ENCODE peak calls at places on chromosome 2, in six cellular contexts. M is adrenal gland, H is Peyer's patch, O is tibial nerve, W is transverse colon, Y is H1. Q is an unnamed sample. For H3K4me1, the result is how much of the 10 kb centered on the place peaks cover.

GRCh38 chr2:24959761-24960160 is 12.0 kb downstream of the DNAJC27 start:
- DNase-seq in Y (no peak), W (peak), H (no peak), O (no peak), M (no peak), Q (no peak)

GRCh38 chr2:200318940-200319435 is 12.5 kb downstream of the SPATS2L start:
- DNase-seq in Y (no peak), O (no peak), M (no peak), W (no peak), H (no peak), Q (no peak)

GRCh38 chr2:191038741-191039140 is 24.8 kb upstream of the STAT1 start:
- DNase-seq in O (no peak), W (no peak), Y (no peak), M (no peak), H (no peak), Q (no peak)

GRCh38 chr2:227219312-227220105 is 55.1 kb downstream of the COL4A3 start:
- DNase-seq in W (no peak), Y (no peak), M (no peak), O (no peak), H (no peak), Q (no peak)

GRCh38 chr2:126886906-126887280 is 11.8 kb upstream of the TEX51 start:
- DNase-seq in W (no peak), M (no peak), H (peak), Y (no peak), O (no peak), Q (no peak)

GRCh38 chr2:177265386-177265690 is 811 bp upstream of the NFE2L2 start:
- DNase-seq in W (peak), Y (no peak), M (no peak), H (peak), O (peak), Q (no peak)

GRCh38 chr2:73175663-73176204 is 26.6 kb upstream of the NOTO start:
- DNase-seq in O (peak), M (peak), W (peak), Y (peak), H (peak), Q (peak)

GRCh38 chr2:22377251-22377650 is 1007.7 kb upstream of the KLHL29 start:
- DNase-seq in W (no peak), M (no peak), Y (no peak), O (no peak), H (no peak), Q (no peak)

GRCh38 chr2:17334300-17334699 is 183.9 kb downstream of the RAD51AP2 start:
- DNase-seq in W (no peak), M (no peak), H (no peak), Y (no peak), O (no peak), Q (no peak)

GRCh38 chr2:219327719-219328118 is 4.8 kb downstream of the RESP18 start:
- DNase-seq in M (no peak), W (no peak), Y (no peak), O (no peak), H (no peak), Q (no peak)

GRCh38 chr2:231613655-231614558 is 21.2 kb downstream of the TEX44 start:
- DNase-seq in H (peak), M (peak), O (peak), W (peak), Y (peak), Q (peak)

GRCh38 chr2:181742908-181743722 is 62.8 kb upstream of the NEUROD1 start:
- DNase-seq in W (peak), Y (no peak), O (no peak), H (peak), M (peak), Q (no peak)

GRCh38 chr2:201218780-201219179 is 35.8 kb downstream of the CASP10 start:
- DNase-seq in W (peak), O (no peak), M (no peak), H (no peak), Y (no peak), Q (no peak)

GRCh38 chr2:10446631-10447030 is 1.5 kb downstream of the ODC1 start:
- DNase-seq in H (no peak), W (no peak), M (no peak), O (no peak), Y (no peak), Q (no peak)

GRCh38 chr2:10447300-10448207 is 573 bp downstream of the ODC1 start:
- DNase-seq in Y (peak), M (peak), O (no peak), H (peak), W (peak), Q (peak)

GRCh38 chr2:10449481-10449831 is 1.3 kb upstream of the ODC1 start:
- DNase-seq in O (no peak), Y (no peak), M (no peak), H (no peak), W (no peak), Q (no peak)

GRCh38 chr2:10448646-10449480 is 736 bp upstream of the ODC1 start:
- DNase-seq in O (no peak), W (peak), H (peak), M (peak), Y (peak), Q (no peak)

DNA sequence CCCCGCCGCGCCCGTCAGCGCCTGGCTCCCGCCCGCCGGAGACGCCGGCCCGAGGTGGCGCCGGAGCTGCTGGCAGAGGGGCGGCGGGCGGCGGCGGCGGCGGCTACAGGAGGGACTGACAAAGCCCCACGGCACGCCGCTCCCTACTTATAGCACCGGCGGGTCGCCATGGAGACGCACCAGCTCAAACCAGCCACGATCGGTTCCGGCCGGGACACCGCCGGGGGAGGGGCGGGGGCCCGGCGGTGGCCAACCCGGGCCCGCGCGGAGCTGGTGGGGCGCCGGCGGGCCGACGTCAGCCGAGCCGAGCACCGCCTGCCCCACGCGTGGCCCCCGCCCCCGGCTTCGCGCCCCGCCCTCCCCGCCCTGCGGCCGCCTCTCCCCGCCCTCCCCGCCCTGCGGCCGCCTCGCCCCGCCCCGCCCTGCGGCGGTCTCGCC is at the start of gene ODC1:
- DNase-seq in M (peak), O (peak), W (peak), Y (no peak), H (peak), Q (peak)
- TF ChIP-seq POLR2A in M (peak), O (peak), W (no peak), Y (peak), H (peak), Q (peak)

DNA sequence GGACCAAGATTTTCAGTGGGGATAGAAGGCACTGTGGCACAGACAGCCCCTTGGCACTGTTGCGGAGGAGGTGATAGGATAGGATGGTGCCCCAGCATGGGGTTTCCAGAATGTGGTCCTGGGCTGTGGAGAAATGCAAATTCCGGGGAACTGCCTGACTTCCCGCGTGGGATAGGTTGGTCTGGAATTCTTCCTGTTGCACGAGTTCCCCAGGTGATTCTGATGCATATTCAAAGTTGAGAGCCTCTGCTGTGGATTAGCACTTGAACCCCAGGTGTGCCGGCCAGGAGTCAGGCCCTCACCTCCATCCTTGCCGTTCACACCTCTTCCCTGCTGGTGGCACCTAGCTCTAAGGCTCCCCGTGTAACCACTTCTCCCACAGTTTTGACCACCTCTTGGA is 15.5 kb downstream of the NCK2 start:
- DNase-seq in O (no peak), M (no peak), W (no peak), Y (no peak), H (peak), Q (no peak)
- H3K4me1 ChIP-seq in O (under half), M (under half), W (under half), Y (under half), H (under half), Q (under half)

DNA sequence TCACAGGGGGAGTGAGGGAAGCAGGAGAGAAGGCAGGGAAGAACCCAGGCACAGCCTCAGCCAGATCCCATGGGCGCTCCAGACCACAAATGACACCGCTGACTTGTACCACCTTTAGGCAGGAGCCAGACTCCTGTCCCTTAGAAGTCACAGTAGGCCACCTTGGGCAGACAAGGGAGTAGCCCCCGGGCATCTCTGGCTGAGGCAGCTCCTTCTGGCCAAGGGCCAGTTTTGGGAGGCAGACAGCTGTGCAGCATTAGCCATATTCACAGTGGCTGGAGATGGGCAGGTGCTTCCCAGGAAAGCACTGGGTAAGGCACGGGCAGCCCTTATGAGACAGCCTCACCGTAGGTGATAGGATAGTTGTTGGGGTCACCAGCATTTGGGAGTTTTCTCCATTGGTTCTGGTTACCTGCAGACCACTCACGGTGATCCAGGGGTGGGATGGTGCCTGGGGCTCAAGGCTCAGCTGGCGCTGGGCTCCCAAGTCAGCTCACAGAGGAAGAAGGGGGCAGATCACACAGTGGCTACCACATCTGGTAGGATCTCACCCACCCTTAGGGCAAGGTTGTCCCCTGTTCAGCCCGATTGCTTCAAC is 2.1 kb downstream of the ASTL start:
- DNase-seq in O (no peak), W (no peak), M (no peak), Y (no peak), H (no peak), Q (no peak)
- TF ChIP-seq POLR2A in O (no peak), W (no peak), M (no peak), Y (no peak), H (no peak), Q (no peak)

DNA sequence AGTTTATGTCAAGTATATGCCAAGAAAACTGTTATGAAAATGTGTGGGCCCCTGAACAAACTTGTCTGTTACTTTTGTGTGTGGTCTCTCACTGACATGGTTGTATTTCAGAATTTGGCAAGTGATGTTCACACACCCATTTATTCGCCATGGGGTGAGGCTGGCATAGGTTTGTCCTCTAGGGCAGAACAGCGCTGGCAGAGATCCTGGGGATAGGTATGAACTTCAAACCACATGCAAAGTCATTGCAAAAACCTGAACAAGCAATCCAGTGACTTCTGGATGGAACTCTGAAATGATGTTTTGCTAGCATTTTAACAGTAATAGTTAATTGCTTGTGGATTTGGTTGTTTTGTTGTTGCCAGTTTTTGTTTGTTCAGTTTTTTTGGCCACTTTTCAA is 78.4 kb downstream of the MDH1 start:
- DNase-seq in M (no peak), Y (no peak), W (no peak), O (no peak), H (no peak), Q (no peak)
- H3K4me1 ChIP-seq in M (under half), Y (under half), W (under half), O (under half), H (under half), Q (under half)

GRCh38 chr2:74199871-74200305 is 1.5 kb downstream of the MTHFD2 start:
- DNase-seq in M (no peak), W (no peak), O (no peak), H (no peak), Y (no peak), Q (no peak)

GRCh38 chr2:74199275-74199701 is 873 bp downstream of the MTHFD2 start:
- DNase-seq in M (no peak), H (no peak), Y (no peak), W (no peak), O (no peak), Q (no peak)

GRCh38 chr2:74197049-74197448 is 1.4 kb upstream of the MTHFD2 start:
- DNase-seq in W (no peak), Y (peak), M (no peak), H (no peak), O (no peak), Q (no peak)

GRCh38 chr2:74197983-74198460 is 393 bp upstream of the MTHFD2 start:
- DNase-seq in O (no peak), Y (no peak), W (no peak), M (no peak), H (no peak), Q (no peak)

GRCh38 chr2:74198461-74199274 is at the start of gene MTHFD2:
- DNase-seq in Y (peak), H (peak), O (peak), W (peak), M (peak), Q (peak)
- TF ChIP-seq POLR2A in Y (peak), H (peak), O (peak), W (peak), M (peak), Q (peak)